ENCODE peak calls at places on chromosomes 6 and 20, in ten cellular contexts. One of them, this sample, is unnamed.

GRCh38 chr20:25173886-25174308 is 21.6 kb upstream of the ENTPD6 start:
- DNase-seq in CD8-positive, alpha-beta T cell: no peak
- DNase-seq in transverse colon: no peak
- DNase-seq in kidney: no peak
- DNase-seq in heart right ventricle: no peak
- DNase-seq in neuronal stem cell: no peak
- DNase-seq in body of pancreas: no peak
- DNase-seq in A549: no peak
- DNase-seq in psoas muscle: no peak
- DNase-seq in mucosa of descending colon: no peak
- DNase-seq in this sample: no peak

GRCh38 chr6:107235521-107235920 is 120.2 kb upstream of the BEND3 start:
- DNase-seq in CD8-positive, alpha-beta T cell: no peak
- DNase-seq in transverse colon: no peak
- DNase-seq in kidney: no peak
- DNase-seq in heart right ventricle: no peak
- DNase-seq in neuronal stem cell: no peak
- DNase-seq in body of pancreas: no peak
- DNase-seq in A549: no peak
- DNase-seq in psoas muscle: no peak
- DNase-seq in mucosa of descending colon: no peak
- DNase-seq in this sample: no peak

GRCh38 chr20:47515843-47516242 is 14.2 kb downstream of the NCOA3 start:
- DNase-seq in CD8-positive, alpha-beta T cell: no peak
- DNase-seq in transverse colon: no peak
- DNase-seq in kidney: no peak
- DNase-seq in heart right ventricle: no peak
- DNase-seq in neuronal stem cell: no peak
- DNase-seq in body of pancreas: no peak
- DNase-seq in A549: no peak
- DNase-seq in psoas muscle: no peak
- DNase-seq in mucosa of descending colon: no peak
- DNase-seq in this sample: no peak

GRCh38 chr6:170480045-170480714 is 72.9 kb downstream of the PSMB1 start:
- DNase-seq in CD8-positive, alpha-beta T cell: no peak
- DNase-seq in transverse colon: no peak
- DNase-seq in kidney: no peak
- DNase-seq in heart right ventricle: peak; percentile 32
- DNase-seq in neuronal stem cell: no peak
- DNase-seq in body of pancreas: peak; percentile 54
- DNase-seq in A549: no peak
- DNase-seq in psoas muscle: no peak
- DNase-seq in mucosa of descending colon: peak; percentile 4
- DNase-seq in this sample: no peak

GRCh38 chr6:81749704-81750103 is 2.8 kb downstream of the TENT5A start:
- DNase-seq in CD8-positive, alpha-beta T cell: no peak
- DNase-seq in transverse colon: no peak
- DNase-seq in kidney: no peak
- DNase-seq in heart right ventricle: peak; percentile 61
- DNase-seq in neuronal stem cell: no peak
- DNase-seq in body of pancreas: no peak
- DNase-seq in A549: no peak
- DNase-seq in psoas muscle: no peak
- DNase-seq in mucosa of descending colon: no peak
- DNase-seq in this sample: no peak

GRCh38 chr20:38804682-38805501 is 605 bp upstream of the PPP1R16B start:
- DNase-seq in CD8-positive, alpha-beta T cell: peak; percentile 83
- DNase-seq in transverse colon: peak; percentile 72
- DNase-seq in kidney: peak; percentile 81
- DNase-seq in heart right ventricle: no peak
- DNase-seq in neuronal stem cell: peak; percentile 83
- DNase-seq in body of pancreas: peak; percentile 10
- DNase-seq in A549: no peak
- DNase-seq in psoas muscle: peak; percentile 58
- DNase-seq in mucosa of descending colon: peak; percentile 55
- DNase-seq in this sample: peak; percentile 89

GRCh38 chr6:112877134-112878100 is 530.3 kb downstream of the RFPL4B start:
- DNase-seq in CD8-positive, alpha-beta T cell: no peak
- DNase-seq in transverse colon: no peak
- DNase-seq in kidney: no peak
- DNase-seq in heart right ventricle: no peak
- DNase-seq in neuronal stem cell: no peak
- DNase-seq in body of pancreas: no peak
- DNase-seq in A549: no peak
- DNase-seq in psoas muscle: no peak
- DNase-seq in mucosa of descending colon: no peak
- DNase-seq in this sample: no peak

GRCh38 chr6:7006536-7007191 is 101.1 kb upstream of the RREB1 start:
- DNase-seq in CD8-positive, alpha-beta T cell: no peak
- DNase-seq in transverse colon: no peak
- DNase-seq in kidney: no peak
- DNase-seq in heart right ventricle: no peak
- DNase-seq in neuronal stem cell: no peak
- DNase-seq in body of pancreas: no peak
- DNase-seq in A549: no peak
- DNase-seq in psoas muscle: no peak
- DNase-seq in mucosa of descending colon: no peak
- DNase-seq in this sample: no peak

GRCh38 chr20:62368629-62369507 is 1.8 kb upstream of the LAMA5 start:
- DNase-seq in CD8-positive, alpha-beta T cell: no peak
- DNase-seq in transverse colon: peak; percentile 59
- DNase-seq in kidney: no peak
- DNase-seq in heart right ventricle: peak; percentile 55
- DNase-seq in neuronal stem cell: peak; percentile 73
- DNase-seq in body of pancreas: peak; percentile 58
- DNase-seq in A549: no peak
- DNase-seq in psoas muscle: peak; percentile 75
- DNase-seq in mucosa of descending colon: peak; percentile 45
- DNase-seq in this sample: no peak

GRCh38 chr6:42960243-42961019 is at the start of gene GNMT:
- DNase-seq in CD8-positive, alpha-beta T cell: peak; percentile 66
- DNase-seq in transverse colon: peak; percentile 82
- DNase-seq in kidney: peak; percentile 85
- DNase-seq in heart right ventricle: peak; percentile 26
- DNase-seq in neuronal stem cell: peak; percentile 42
- DNase-seq in body of pancreas: peak; percentile 96
- DNase-seq in A549: no peak
- DNase-seq in psoas muscle: peak; percentile 73
- DNase-seq in mucosa of descending colon: peak; percentile 84
- DNase-seq in this sample: no peak

GRCh38 chr20:50992733-50993457 is 30.0 kb downstream of the KCNG1 start:
- DNase-seq in CD8-positive, alpha-beta T cell: no peak
- DNase-seq in transverse colon: peak; percentile 51
- DNase-seq in kidney: no peak
- DNase-seq in heart right ventricle: no peak
- DNase-seq in neuronal stem cell: peak; percentile 85
- DNase-seq in body of pancreas: no peak
- DNase-seq in A549: peak; percentile 89
- DNase-seq in psoas muscle: no peak
- DNase-seq in mucosa of descending colon: peak; percentile 78
- DNase-seq in this sample: peak; percentile 53

GRCh38 chr6:166221040-166221439 is 53.4 kb upstream of the TBXT start:
- DNase-seq in CD8-positive, alpha-beta T cell: no peak
- DNase-seq in transverse colon: no peak
- DNase-seq in kidney: no peak
- DNase-seq in heart right ventricle: no peak
- DNase-seq in neuronal stem cell: no peak
- DNase-seq in body of pancreas: no peak
- DNase-seq in A549: no peak
- DNase-seq in psoas muscle: no peak
- DNase-seq in mucosa of descending colon: no peak
- DNase-seq in this sample: peak; percentile 90

GRCh38 chr6:147022041-147022440 is 182.2 kb upstream of the STXBP5 start:
- DNase-seq in CD8-positive, alpha-beta T cell: no peak
- DNase-seq in transverse colon: no peak
- DNase-seq in kidney: no peak
- DNase-seq in heart right ventricle: no peak
- DNase-seq in neuronal stem cell: no peak
- DNase-seq in body of pancreas: no peak
- DNase-seq in A549: no peak
- DNase-seq in psoas muscle: no peak
- DNase-seq in mucosa of descending colon: no peak
- DNase-seq in this sample: no peak

GRCh38 chr6:4664117-4664626 is 112.0 kb upstream of the CDYL start:
- DNase-seq in CD8-positive, alpha-beta T cell: peak; percentile 11
- DNase-seq in transverse colon: peak; percentile 25
- DNase-seq in kidney: no peak
- DNase-seq in heart right ventricle: peak; percentile 74
- DNase-seq in neuronal stem cell: no peak
- DNase-seq in body of pancreas: peak; percentile 37
- DNase-seq in A549: no peak
- DNase-seq in psoas muscle: peak; percentile 94
- DNase-seq in mucosa of descending colon: peak; percentile 46
- DNase-seq in this sample: no peak

GRCh38 chr6:37283268-37283667 is 25.3 kb upstream of the TMEM217 start:
- DNase-seq in CD8-positive, alpha-beta T cell: no peak
- DNase-seq in transverse colon: no peak
- DNase-seq in kidney: no peak
- DNase-seq in heart right ventricle: no peak
- DNase-seq in neuronal stem cell: no peak
- DNase-seq in body of pancreas: no peak
- DNase-seq in A549: no peak
- DNase-seq in psoas muscle: no peak
- DNase-seq in mucosa of descending colon: no peak
- DNase-seq in this sample: no peak

GRCh38 chr20:46501337-46501942 is 11.9 kb downstream of the ZNF334 start:
- DNase-seq in CD8-positive, alpha-beta T cell: no peak
- DNase-seq in transverse colon: no peak
- DNase-seq in kidney: no peak
- DNase-seq in heart right ventricle: no peak
- DNase-seq in neuronal stem cell: no peak
- DNase-seq in body of pancreas: no peak
- DNase-seq in A549: no peak
- DNase-seq in psoas muscle: no peak
- DNase-seq in mucosa of descending colon: no peak
- DNase-seq in this sample: no peak

GRCh38 chr6:48135352-48136084 is 24.5 kb upstream of the PTCHD4 start:
- DNase-seq in CD8-positive, alpha-beta T cell: no peak
- DNase-seq in transverse colon: no peak
- DNase-seq in kidney: no peak
- DNase-seq in heart right ventricle: no peak
- DNase-seq in neuronal stem cell: no peak
- DNase-seq in body of pancreas: no peak
- DNase-seq in A549: no peak
- DNase-seq in psoas muscle: no peak
- DNase-seq in mucosa of descending colon: no peak
- DNase-seq in this sample: no peak

GRCh38 chr6:8172510-8172909 is 70.2 kb upstream of the EEF1E1 start:
- DNase-seq in CD8-positive, alpha-beta T cell: no peak
- DNase-seq in transverse colon: no peak
- DNase-seq in kidney: no peak
- DNase-seq in heart right ventricle: no peak
- DNase-seq in neuronal stem cell: no peak
- DNase-seq in body of pancreas: no peak
- DNase-seq in A549: no peak
- DNase-seq in psoas muscle: no peak
- DNase-seq in mucosa of descending colon: no peak
- DNase-seq in this sample: no peak

DNA sequence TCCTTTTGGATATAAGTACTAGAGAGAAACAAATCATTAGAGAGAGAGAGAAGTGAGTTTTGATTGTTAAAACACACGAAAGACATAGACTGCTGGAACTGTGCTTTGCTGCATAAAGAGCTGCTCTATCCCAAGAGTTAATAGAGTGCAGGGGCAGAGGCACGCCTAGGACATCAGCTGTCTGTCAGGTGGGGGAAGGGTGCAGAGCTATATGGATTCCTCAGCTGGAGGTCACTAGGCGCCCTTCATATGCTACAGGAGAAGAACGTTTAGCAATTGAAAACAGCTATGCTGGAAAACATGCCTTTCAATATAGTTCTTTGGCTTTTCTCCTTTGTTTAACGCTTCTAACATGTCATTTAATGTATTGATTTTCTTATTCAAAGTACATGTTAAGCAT is 169.0 kb upstream of the MCHR2 start:
- DNase-seq in CD8-positive, alpha-beta T cell: no peak
- DNase-seq in transverse colon: no peak
- DNase-seq in kidney: no peak
- DNase-seq in heart right ventricle: no peak
- DNase-seq in neuronal stem cell: no peak
- DNase-seq in body of pancreas: no peak
- DNase-seq in A549: no peak
- DNase-seq in psoas muscle: no peak
- DNase-seq in mucosa of descending colon: no peak
- DNase-seq in this sample: no peak
- H3K4me3 ChIP-seq in CD8-positive, alpha-beta T cell: no peak overlapping the region
- H3K4me3 ChIP-seq in transverse colon: no peak overlapping the region
- H3K4me3 ChIP-seq in kidney: no peak overlapping the region
- H3K4me3 ChIP-seq in heart right ventricle: no peak overlapping the region
- H3K4me3 ChIP-seq in neuronal stem cell: no peak overlapping the region
- H3K4me3 ChIP-seq in body of pancreas: no peak overlapping the region
- H3K4me3 ChIP-seq in A549: no peak overlapping the region
- H3K4me3 ChIP-seq in psoas muscle: no peak overlapping the region
- H3K4me3 ChIP-seq in mucosa of descending colon: no peak overlapping the region
- H3K4me3 ChIP-seq in this sample: no peak overlapping the region

GRCh38 chr20:45066372-45066771 is 34.6 kb downstream of the KCNS1 start:
- DNase-seq in CD8-positive, alpha-beta T cell: no peak
- DNase-seq in transverse colon: no peak
- DNase-seq in kidney: no peak
- DNase-seq in heart right ventricle: no peak
- DNase-seq in neuronal stem cell: no peak
- DNase-seq in body of pancreas: no peak
- DNase-seq in A549: no peak
- DNase-seq in psoas muscle: no peak
- DNase-seq in mucosa of descending colon: no peak
- DNase-seq in this sample: no peak
- H3K4me1 ChIP-seq in CD8-positive, alpha-beta T cell: peaks cover 35% of the 10 kb centered on the region
- H3K4me1 ChIP-seq in transverse colon: peaks cover 8% of the 10 kb centered on the region
- H3K4me1 ChIP-seq in kidney: no peaks in the 10 kb centered on the region
- H3K4me1 ChIP-seq in heart right ventricle: peaks cover 5% of the 10 kb centered on the region
- H3K4me1 ChIP-seq in neuronal stem cell: no peaks in the 10 kb centered on the region
- H3K4me1 ChIP-seq in body of pancreas: no peaks in the 10 kb centered on the region
- H3K4me1 ChIP-seq in A549: peaks cover 14% of the 10 kb centered on the region
- H3K4me1 ChIP-seq in psoas muscle: peaks cover 2% of the 10 kb centered on the region
- H3K4me1 ChIP-seq in mucosa of descending colon: peaks cover 3% of the 10 kb centered on the region
- H3K4me1 ChIP-seq in this sample: no peaks in the 10 kb centered on the region

GRCh38 chr6:33277663-33278391 is 904 bp downstream of the B3GALT4 start:
- DNase-seq in CD8-positive, alpha-beta T cell: peak; percentile 63
- DNase-seq in transverse colon: peak; percentile 37
- DNase-seq in kidney: peak; percentile 81
- DNase-seq in heart right ventricle: no peak
- DNase-seq in neuronal stem cell: no peak
- DNase-seq in body of pancreas: peak; percentile 20
- DNase-seq in A549: no peak
- DNase-seq in psoas muscle: peak; percentile 55
- DNase-seq in mucosa of descending colon: no peak
- DNase-seq in this sample: peak; percentile 53
- H3K4me3 ChIP-seq in CD8-positive, alpha-beta T cell: peak overlapping the region; percentile 93
- H3K4me3 ChIP-seq in transverse colon: peak overlapping the region; percentile 44
- H3K4me3 ChIP-seq in kidney: peak overlapping the region; percentile 65
- H3K4me3 ChIP-seq in heart right ventricle: peak overlapping the region; percentile 75
- H3K4me3 ChIP-seq in neuronal stem cell: peak overlapping the region; percentile 79
- H3K4me3 ChIP-seq in body of pancreas: peak overlapping the region; percentile 13
- H3K4me3 ChIP-seq in A549: no peak overlapping the region
- H3K4me3 ChIP-seq in psoas muscle: peak overlapping the region; percentile 68
- H3K4me3 ChIP-seq in mucosa of descending colon: peak overlapping the region; percentile 83
- H3K4me3 ChIP-seq in this sample: peak overlapping the region; percentile 19

DNA sequence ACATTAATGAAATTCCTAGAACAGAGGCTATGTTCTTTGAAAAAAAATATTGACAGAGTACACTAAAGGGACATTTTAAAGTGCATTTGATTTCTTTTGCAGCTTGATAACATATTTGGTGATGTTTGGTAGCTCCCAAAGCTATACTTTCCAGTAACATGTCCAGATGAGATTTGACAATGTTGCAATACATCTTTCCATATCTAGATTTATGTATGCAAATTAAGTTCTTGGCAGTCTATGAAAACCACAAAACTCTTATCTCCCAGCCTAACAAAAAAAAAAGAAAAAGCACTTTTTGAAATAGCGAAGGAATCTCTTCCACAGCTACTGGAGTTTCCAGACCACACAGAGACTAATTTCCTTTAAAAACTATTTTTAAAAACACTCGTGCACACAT is 93.0 kb downstream of the ADGRB3 start:
- DNase-seq in CD8-positive, alpha-beta T cell: no peak
- DNase-seq in transverse colon: no peak
- DNase-seq in kidney: no peak
- DNase-seq in heart right ventricle: no peak
- DNase-seq in neuronal stem cell: no peak
- DNase-seq in body of pancreas: no peak
- DNase-seq in A549: no peak
- DNase-seq in psoas muscle: no peak
- DNase-seq in mucosa of descending colon: no peak
- DNase-seq in this sample: no peak
- H3K4me1 ChIP-seq in CD8-positive, alpha-beta T cell: no peaks in the 10 kb centered on the region
- H3K4me1 ChIP-seq in transverse colon: no peaks in the 10 kb centered on the region
- H3K4me1 ChIP-seq in kidney: no peaks in the 10 kb centered on the region
- H3K4me1 ChIP-seq in heart right ventricle: no peaks in the 10 kb centered on the region
- H3K4me1 ChIP-seq in neuronal stem cell: no peaks in the 10 kb centered on the region
- H3K4me1 ChIP-seq in body of pancreas: no peaks in the 10 kb centered on the region
- H3K4me1 ChIP-seq in A549: no peaks in the 10 kb centered on the region
- H3K4me1 ChIP-seq in psoas muscle: no peaks in the 10 kb centered on the region
- H3K4me1 ChIP-seq in mucosa of descending colon: no peaks in the 10 kb centered on the region
- H3K4me1 ChIP-seq in this sample: no peaks in the 10 kb centered on the region